ENCODE peak calls at places on chromosomes 1 and 21, in seven cellular contexts. L is activated naive CD8-positive, alpha-beta T cell treated with anti-CD3 and anti-CD28 coated beads, Interleukin-2, amount 10 ng/mL, durations not matched to agents 7 days and 5 days; G is CD8-positive, alpha-beta T cell; U is neural progenitor cell; F is NCI-H2171 treated with DMSO at 0.1 percent for 48 hours; Y is activated CD8-positive, alpha-beta memory T cell treated with anti-CD3 and anti-CD28 coated beads for 1 hour; R is cortex of kidney. K is an unnamed sample.

GRCh38 chr1:108357802-108358201 is 92.3 kb upstream of the NBPF6 start:
- DNase-seq in G (no peak), R (no peak), Y (no peak), U (no peak), L (no peak), F (no peak), K (no peak)

GRCh38 chr1:241630899-241631298 is 9.3 kb downstream of the CHML start:
- DNase-seq in F (no peak), R (no peak), L (no peak), G (no peak), U (no peak), Y (no peak), K (no peak)

GRCh38 chr1:109542657-109543056 is 3.0 kb downstream of the GPR61 start:
- DNase-seq in F (no peak), G (no peak), L (no peak), Y (no peak), R (no peak), U (no peak), K (no peak)

GRCh38 chr1:1889847-1890505 is 911 bp downstream of the GNB1 start:
- DNase-seq in G (no peak), R (no peak), Y (no peak), F (peak), L (peak), U (peak), K (no peak)

GRCh38 chr1:177646757-177647730 is 322.8 kb downstream of the SEC16B start:
- DNase-seq in R (no peak), G (no peak), U (no peak), L (no peak), F (no peak), Y (no peak), K (no peak)

GRCh38 chr1:230495891-230496385 is 69.8 kb upstream of the PGBD5 start:
- DNase-seq in R (no peak), Y (no peak), G (no peak), L (no peak), F (no peak), U (no peak), K (no peak)

GRCh38 chr1:40389871-40390560 is 16.5 kb downstream of the SMAP2 start:
- DNase-seq in G (no peak), U (no peak), L (no peak), Y (no peak), R (no peak), F (no peak), K (no peak)

GRCh38 chr1:37795340-37796110 is 1.9 kb downstream of the MANEAL start:
- DNase-seq in Y (no peak), G (peak), U (peak), L (peak), R (no peak), F (no peak), K (no peak)

GRCh38 chr1:153699116-153699515 is 20.6 kb downstream of the NPR1 start:
- DNase-seq in U (no peak), R (no peak), F (no peak), L (no peak), G (no peak), Y (no peak), K (no peak)

GRCh38 chr1:82153282-82153630 is 352.5 kb downstream of the ADGRL2 start:
- DNase-seq in Y (no peak), G (no peak), F (no peak), L (no peak), U (no peak), R (no peak), K (no peak)

GRCh38 chr1:178633068-178633467 is 92.0 kb upstream of the RALGPS2 start:
- DNase-seq in F (no peak), U (no peak), L (no peak), R (no peak), Y (no peak), G (no peak), K (no peak)

GRCh38 chr1:156961709-156962108 is 41.3 kb downstream of the LRRC71 start:
- DNase-seq in R (no peak), G (no peak), U (peak), L (no peak), Y (no peak), F (no peak), K (no peak)

GRCh38 chr21:36918291-36918690 is 48.2 kb downstream of the HLCS start:
- DNase-seq in U (no peak), F (no peak), L (no peak), G (no peak), R (no peak), Y (no peak), K (no peak)

GRCh38 chr1:167499657-167500056 is 18.7 kb downstream of the CD247 start:
- DNase-seq in L (no peak), F (no peak), Y (no peak), U (no peak), R (no peak), G (peak), K (no peak)